ENCODE peak calls at places on chromosomes 4 and X, in five cellular contexts. One of them, this sample, is unnamed.

GRCh38 chr4:102506523-102506922 is 5.4 kb downstream of the NFKB1 start:
- DNase-seq in osteoblast: no peak
- DNase-seq in fibroblast of pulmonary artery: no peak
- DNase-seq in bronchial epithelial cell: no peak
- DNase-seq in pancreas: no peak
- DNase-seq in this sample: no peak

GRCh38 chr4:48968814-48969213 is 17.3 kb upstream of the CWH43 start:
- DNase-seq in pancreas: no peak
- DNase-seq in fibroblast of pulmonary artery: peak; percentile 24
- DNase-seq in osteoblast: no peak
- DNase-seq in bronchial epithelial cell: peak; percentile 98
- DNase-seq in this sample: peak; percentile 49

GRCh38 chr4:55247521-55247920 is 98.5 kb upstream of the SRD5A3 start:
- DNase-seq in bronchial epithelial cell: no peak
- DNase-seq in osteoblast: no peak
- DNase-seq in fibroblast of pulmonary artery: no peak
- DNase-seq in pancreas: no peak
- DNase-seq in this sample: no peak

GRCh38 chrX:38312436-38312835 is 14.9 kb downstream of the RPGR start:
- DNase-seq in osteoblast: no peak
- DNase-seq in fibroblast of pulmonary artery: peak; percentile 82
- DNase-seq in bronchial epithelial cell: peak; percentile 88
- DNase-seq in pancreas: no peak
- DNase-seq in this sample: peak; percentile 67

GRCh38 chr4:102616661-102617060 is 115.5 kb downstream of the NFKB1 start:
- DNase-seq in pancreas: no peak
- DNase-seq in fibroblast of pulmonary artery: no peak
- DNase-seq in osteoblast: no peak
- DNase-seq in bronchial epithelial cell: no peak
- DNase-seq in this sample: no peak

GRCh38 chr4:156933633-156934258 is 37.9 kb downstream of the PDGFC start:
- DNase-seq in fibroblast of pulmonary artery: peak; percentile 65
- DNase-seq in pancreas: no peak
- DNase-seq in osteoblast: no peak
- DNase-seq in bronchial epithelial cell: peak; percentile 100
- DNase-seq in this sample: peak; percentile 79

GRCh38 chrX:20515841-20516461 is 249.2 kb upstream of the RPS6KA3 start:
- DNase-seq in osteoblast: no peak
- DNase-seq in bronchial epithelial cell: peak; percentile 91
- DNase-seq in pancreas: no peak
- DNase-seq in fibroblast of pulmonary artery: peak; percentile 85
- DNase-seq in this sample: peak; percentile 83

GRCh38 chr4:119478446-119479179 is 150.0 kb downstream of the PDE5A start:
- DNase-seq in pancreas: no peak
- DNase-seq in bronchial epithelial cell: peak; percentile 29
- DNase-seq in fibroblast of pulmonary artery: no peak
- DNase-seq in osteoblast: no peak
- DNase-seq in this sample: no peak

GRCh38 chr4:142041788-142042187 is 405.4 kb downstream of the IL15 start:
- DNase-seq in pancreas: no peak
- DNase-seq in osteoblast: no peak
- DNase-seq in fibroblast of pulmonary artery: no peak
- DNase-seq in bronchial epithelial cell: no peak
- DNase-seq in this sample: no peak

GRCh38 chrX:69079278-69079677 is 86.0 kb downstream of the PJA1 start:
- DNase-seq in bronchial epithelial cell: no peak
- DNase-seq in osteoblast: peak; percentile 86
- DNase-seq in pancreas: no peak
- DNase-seq in fibroblast of pulmonary artery: no peak
- DNase-seq in this sample: peak; percentile 28

GRCh38 chr4:156053174-156053573 is 99.5 kb upstream of the CTSO start:
- DNase-seq in osteoblast: no peak
- DNase-seq in pancreas: no peak
- DNase-seq in bronchial epithelial cell: peak; percentile 98
- DNase-seq in fibroblast of pulmonary artery: no peak
- DNase-seq in this sample: no peak

GRCh38 chr4:14254252-14254651 is 626.7 kb upstream of the BOD1L1 start:
- DNase-seq in pancreas: peak; percentile 60
- DNase-seq in fibroblast of pulmonary artery: peak; percentile 46
- DNase-seq in bronchial epithelial cell: peak; percentile 48
- DNase-seq in osteoblast: no peak
- DNase-seq in this sample: peak; percentile 44

GRCh38 chr4:48268956-48269860 is at the start of gene TEC:
- DNase-seq in fibroblast of pulmonary artery: no peak
- DNase-seq in osteoblast: no peak
- DNase-seq in bronchial epithelial cell: peak; percentile 15
- DNase-seq in pancreas: peak; percentile 59
- DNase-seq in this sample: no peak

GRCh38 chr4:42302348-42302747 is 94.9 kb upstream of the SHISA3 start:
- DNase-seq in bronchial epithelial cell: no peak
- DNase-seq in osteoblast: no peak
- DNase-seq in pancreas: peak; percentile 13
- DNase-seq in fibroblast of pulmonary artery: peak; percentile 41
- DNase-seq in this sample: peak; percentile 44

GRCh38 chr4:7805533-7806079 is 134.1 kb downstream of the AFAP1 start:
- DNase-seq in fibroblast of pulmonary artery: peak; percentile 99
- DNase-seq in bronchial epithelial cell: peak; percentile 89
- DNase-seq in osteoblast: peak; percentile 77
- DNase-seq in pancreas: peak; percentile 80
- DNase-seq in this sample: peak; percentile 98

GRCh38 chr4:100823066-100823992 is 305.5 kb upstream of the EMCN start:
- DNase-seq in bronchial epithelial cell: peak; percentile 90
- DNase-seq in pancreas: no peak
- DNase-seq in fibroblast of pulmonary artery: peak; percentile 27
- DNase-seq in osteoblast: no peak
- DNase-seq in this sample: peak; percentile 36

GRCh38 chr4:167021545-167022155 is 212.6 kb downstream of the SPOCK3 start:
- DNase-seq in osteoblast: no peak
- DNase-seq in fibroblast of pulmonary artery: peak; percentile 82
- DNase-seq in pancreas: peak; percentile 70
- DNase-seq in bronchial epithelial cell: peak; percentile 55
- DNase-seq in this sample: peak; percentile 81

GRCh38 chr4:38154251-38154650 is 194.1 kb downstream of the PTTG2 start:
- DNase-seq in bronchial epithelial cell: no peak
- DNase-seq in osteoblast: no peak
- DNase-seq in pancreas: no peak
- DNase-seq in fibroblast of pulmonary artery: no peak
- DNase-seq in this sample: no peak

GRCh38 chr4:107379054-107379869 is 340.8 kb downstream of the PAPSS1 start:
- DNase-seq in bronchial epithelial cell: peak; percentile 60
- DNase-seq in pancreas: no peak
- DNase-seq in fibroblast of pulmonary artery: peak; percentile 35
- DNase-seq in osteoblast: peak; percentile 31
- DNase-seq in this sample: peak; percentile 64

GRCh38 chrX:148380614-148381561 is 119.5 kb upstream of the AFF2 start:
- DNase-seq in bronchial epithelial cell: no peak
- DNase-seq in osteoblast: no peak
- DNase-seq in fibroblast of pulmonary artery: no peak
- DNase-seq in pancreas: no peak
- DNase-seq in this sample: no peak

GRCh38 chr4:41657561-41657960 is 91.0 kb downstream of the PHOX2B start:
- DNase-seq in pancreas: no peak
- DNase-seq in bronchial epithelial cell: peak; percentile 18
- DNase-seq in osteoblast: no peak
- DNase-seq in fibroblast of pulmonary artery: no peak
- DNase-seq in this sample: no peak

GRCh38 chr4:35556387-35556786 is 687.9 kb downstream of the ARAP2 start:
- DNase-seq in osteoblast: no peak
- DNase-seq in pancreas: no peak
- DNase-seq in bronchial epithelial cell: peak; percentile 64
- DNase-seq in fibroblast of pulmonary artery: no peak
- DNase-seq in this sample: no peak

GRCh38 chrX:44216171-44216570 is 127.3 kb downstream of the EFHC2 start:
- DNase-seq in fibroblast of pulmonary artery: no peak
- DNase-seq in osteoblast: no peak
- DNase-seq in pancreas: no peak
- DNase-seq in bronchial epithelial cell: no peak
- DNase-seq in this sample: no peak

GRCh38 chrX:44918722-44919121 is 45.7 kb downstream of the KDM6A start:
- DNase-seq in bronchial epithelial cell: no peak
- DNase-seq in fibroblast of pulmonary artery: no peak
- DNase-seq in pancreas: no peak
- DNase-seq in osteoblast: no peak
- DNase-seq in this sample: no peak

GRCh38 chr4:36255575-36255974 is 11.3 kb upstream of the ARAP2 start:
- DNase-seq in osteoblast: no peak
- DNase-seq in pancreas: no peak
- DNase-seq in bronchial epithelial cell: no peak
- DNase-seq in fibroblast of pulmonary artery: no peak
- DNase-seq in this sample: no peak

GRCh38 chr4:74389494-74389893 is 24.5 kb downstream of the EREG start:
- DNase-seq in osteoblast: no peak
- DNase-seq in fibroblast of pulmonary artery: no peak
- DNase-seq in bronchial epithelial cell: no peak
- DNase-seq in pancreas: no peak
- DNase-seq in this sample: no peak

GRCh38 chr4:69658133-69658532 is 5.1 kb upstream of the UGT2A1 start:
- DNase-seq in pancreas: no peak
- DNase-seq in osteoblast: no peak
- DNase-seq in bronchial epithelial cell: no peak
- DNase-seq in fibroblast of pulmonary artery: no peak
- DNase-seq in this sample: no peak

GRCh38 chrX:68599256-68600152 is 48.0 kb upstream of the STARD8 start:
- DNase-seq in bronchial epithelial cell: no peak
- DNase-seq in pancreas: no peak
- DNase-seq in osteoblast: peak; percentile 5
- DNase-seq in fibroblast of pulmonary artery: peak; percentile 17
- DNase-seq in this sample: peak; percentile 21

GRCh38 chrX:69627744-69628143 is 11.8 kb downstream of the EDA start:
- DNase-seq in bronchial epithelial cell: no peak
- DNase-seq in osteoblast: no peak
- DNase-seq in pancreas: no peak
- DNase-seq in fibroblast of pulmonary artery: no peak
- DNase-seq in this sample: no peak

GRCh38 chr4:24780936-24781538 is 14.3 kb upstream of the SOD3 start:
- DNase-seq in osteoblast: no peak
- DNase-seq in pancreas: no peak
- DNase-seq in fibroblast of pulmonary artery: no peak
- DNase-seq in bronchial epithelial cell: no peak
- DNase-seq in this sample: no peak
- TF ChIP-seq CTCF in osteoblast: no peak
- TF ChIP-seq CTCF in pancreas: no peak
- TF ChIP-seq CTCF in fibroblast of pulmonary artery: no peak
- TF ChIP-seq CTCF in bronchial epithelial cell: no peak
- TF ChIP-seq CTCF in this sample: no peak

GRCh38 chr4:24971192-24971591 is 58.4 kb upstream of the CCDC149 start:
- DNase-seq in fibroblast of pulmonary artery: no peak
- DNase-seq in osteoblast: no peak
- DNase-seq in bronchial epithelial cell: peak; percentile 85
- DNase-seq in pancreas: peak; percentile 16
- DNase-seq in this sample: no peak
- H3K4me3 ChIP-seq in fibroblast of pulmonary artery: no peak overlapping the region
- H3K4me3 ChIP-seq in osteoblast: no peak overlapping the region
- H3K4me3 ChIP-seq in bronchial epithelial cell: no peak overlapping the region
- H3K4me3 ChIP-seq in pancreas: no peak overlapping the region
- H3K4me3 ChIP-seq in this sample: no peak overlapping the region

GRCh38 chr4:112563431-112564200 is 47.6 kb upstream of the NEUROG2 start:
- DNase-seq in fibroblast of pulmonary artery: no peak
- DNase-seq in pancreas: no peak
- DNase-seq in bronchial epithelial cell: no peak
- DNase-seq in osteoblast: peak; percentile 71
- DNase-seq in this sample: no peak

GRCh38 chr4:112557676-112558411 is 41.9 kb upstream of the NEUROG2 start:
- DNase-seq in bronchial epithelial cell: no peak
- DNase-seq in fibroblast of pulmonary artery: no peak
- DNase-seq in osteoblast: no peak
- DNase-seq in pancreas: no peak
- DNase-seq in this sample: no peak

GRCh38 chr4:112562254-112562653 is 46.3 kb upstream of the NEUROG2 start:
- DNase-seq in pancreas: no peak
- DNase-seq in fibroblast of pulmonary artery: no peak
- DNase-seq in bronchial epithelial cell: no peak
- DNase-seq in osteoblast: no peak
- DNase-seq in this sample: no peak

GRCh38 chr4:112560084-112560483 is 44.1 kb upstream of the NEUROG2 start:
- DNase-seq in fibroblast of pulmonary artery: no peak
- DNase-seq in bronchial epithelial cell: no peak
- DNase-seq in osteoblast: no peak
- DNase-seq in pancreas: no peak
- DNase-seq in this sample: no peak

DNA sequence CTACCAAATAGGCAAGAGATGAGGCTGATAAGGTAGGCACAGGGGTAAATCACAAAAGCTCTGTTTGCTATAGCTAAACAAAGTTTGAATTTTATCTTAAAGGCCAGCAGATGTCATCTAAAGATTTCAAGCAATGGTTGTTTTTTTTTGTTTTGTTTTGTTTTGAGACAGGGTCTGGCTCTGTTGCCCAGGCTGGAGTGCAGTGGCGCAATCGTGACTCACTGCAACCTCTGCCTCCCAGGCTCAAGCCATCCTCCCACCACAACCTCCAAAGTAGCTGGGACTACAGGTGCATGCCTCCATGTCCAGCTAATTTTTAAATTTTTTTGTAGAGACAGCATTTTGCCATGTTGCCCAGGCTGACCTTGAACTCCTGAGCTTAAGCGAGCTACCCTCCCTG is 43.1 kb upstream of the NEUROG2 start:
- DNase-seq in bronchial epithelial cell: no peak
- DNase-seq in pancreas: no peak
- DNase-seq in fibroblast of pulmonary artery: no peak
- DNase-seq in osteoblast: no peak
- DNase-seq in this sample: no peak
- TF ChIP-seq CTCF in bronchial epithelial cell: no peak
- TF ChIP-seq CTCF in pancreas: no peak
- TF ChIP-seq CTCF in fibroblast of pulmonary artery: no peak
- TF ChIP-seq CTCF in osteoblast: no peak
- TF ChIP-seq CTCF in this sample: no peak

GRCh38 chrX:135395064-135395463 is 26.7 kb upstream of the SMIM10L2A start:
- DNase-seq in pancreas: no peak
- DNase-seq in bronchial epithelial cell: no peak
- DNase-seq in osteoblast: no peak
- DNase-seq in fibroblast of pulmonary artery: no peak
- DNase-seq in this sample: no peak

GRCh38 chrX:135396566-135396965 is 25.2 kb upstream of the SMIM10L2A start:
- DNase-seq in pancreas: no peak
- DNase-seq in fibroblast of pulmonary artery: no peak
- DNase-seq in bronchial epithelial cell: no peak
- DNase-seq in osteoblast: peak; percentile 10
- DNase-seq in this sample: no peak

GRCh38 chrX:135391734-135392133 is 30.0 kb upstream of the SMIM10L2A start:
- DNase-seq in osteoblast: no peak
- DNase-seq in pancreas: peak; percentile 32
- DNase-seq in fibroblast of pulmonary artery: no peak
- DNase-seq in bronchial epithelial cell: no peak
- DNase-seq in this sample: no peak

GRCh38 chrX:135393046-135393445 is 28.7 kb upstream of the SMIM10L2A start:
- DNase-seq in bronchial epithelial cell: no peak
- DNase-seq in fibroblast of pulmonary artery: no peak
- DNase-seq in osteoblast: no peak
- DNase-seq in pancreas: no peak
- DNase-seq in this sample: no peak

DNA sequence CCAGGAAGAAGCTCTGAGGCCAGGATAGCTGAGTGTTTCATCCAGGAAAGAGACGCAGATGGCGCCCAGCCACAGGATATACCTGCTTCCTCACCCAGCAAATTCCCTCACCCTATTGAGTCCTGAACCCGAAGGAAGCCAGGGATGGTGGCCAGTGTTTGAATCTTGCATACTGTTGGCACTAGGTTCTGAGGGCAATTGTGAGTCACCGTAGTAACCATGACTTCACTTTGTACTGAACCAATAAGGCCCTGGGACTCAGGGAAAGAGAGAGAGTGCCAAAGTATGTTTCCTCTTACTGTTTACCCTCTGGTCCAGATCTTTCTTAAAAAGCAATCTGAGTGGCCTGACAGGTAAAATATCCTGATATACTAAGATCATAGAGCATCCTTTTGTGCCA is 25.6 kb upstream of the SMIM10L2A start:
- DNase-seq in bronchial epithelial cell: peak; percentile 80
- DNase-seq in fibroblast of pulmonary artery: no peak
- DNase-seq in osteoblast: peak; percentile 58
- DNase-seq in pancreas: peak; percentile 12
- DNase-seq in this sample: peak; percentile 19
- H3K4me3 ChIP-seq in bronchial epithelial cell: no peak overlapping the region
- H3K4me3 ChIP-seq in fibroblast of pulmonary artery: no peak overlapping the region
- H3K4me3 ChIP-seq in osteoblast: no peak overlapping the region
- H3K4me3 ChIP-seq in pancreas: no peak overlapping the region
- H3K4me3 ChIP-seq in this sample: no peak overlapping the region

This sample was measured in fibroblast of the aortic adventitia.